ENCODE peak calls at places on chromosomes 6 and 20, in eight cellular contexts. K, V, U, B, Q, S, D and P are unnamed samples.

GRCh38 chr6:163415176-163415619 is 680 bp downstream of the QKI start:
- DNase-seq in U (peak; percentile 66), B (peak; percentile 91), D (no peak), V (no peak), Q (no peak), K (no peak), S (peak; percentile 62), P (no peak)

GRCh38 chr6:169527306-169527705 is 174.5 kb downstream of the WDR27 start:
- DNase-seq in S (no peak), Q (no peak), B (no peak), D (no peak), K (peak; percentile 70), U (no peak), V (no peak), P (peak; percentile 74)

GRCh38 chr6:119247504-119247903 is 102.1 kb downstream of the MAN1A1 start:
- DNase-seq in B (no peak), Q (no peak), D (no peak), V (no peak), U (no peak), S (no peak), K (no peak), P (no peak)

GRCh38 chr6:45756611-45757010 is 259.0 kb downstream of the CLIC5 start:
- DNase-seq in Q (no peak), D (no peak), K (no peak), B (no peak), V (no peak), U (no peak), S (no peak), P (no peak)

GRCh38 chr6:168369776-168370175 is 50.2 kb upstream of the DACT2 start:
- DNase-seq in V (no peak), U (peak; percentile 38), D (no peak), K (no peak), Q (no peak), B (peak; percentile 36), S (no peak), P (no peak)

GRCh38 chr20:63307538-63308217 is 14.7 kb downstream of the COL20A1 start:
- DNase-seq in V (no peak), K (no peak), Q (no peak), D (no peak), S (no peak), B (no peak), U (no peak), P (no peak)

GRCh38 chr6:29758761-29759160 is 35.5 kb downstream of the HLA-F start:
- DNase-seq in K (no peak), D (no peak), S (no peak), U (no peak), Q (no peak), B (no peak), V (no peak), P (no peak)

GRCh38 chr6:31836676-31837611 is 9.4 kb downstream of the HSPA1B start:
- DNase-seq in Q (no peak), K (peak; percentile 34), U (no peak), B (no peak), S (no peak), D (no peak), V (peak; percentile 62), P (peak; percentile 67)

GRCh38 chr6:146997062-146997461 is 207.2 kb upstream of the STXBP5 start:
- DNase-seq in S (no peak), D (no peak), K (peak; percentile 47), Q (no peak), U (no peak), B (no peak), V (no peak), P (peak; percentile 88)

GRCh38 chr6:56335733-56336132 is 88.4 kb upstream of the COL21A1 start:
- DNase-seq in U (no peak), B (no peak), V (no peak), D (peak; percentile 59), K (peak; percentile 84), Q (no peak), S (no peak), P (peak; percentile 97)

GRCh38 chr6:47109281-47109680 is 67.1 kb upstream of the ADGRF1 start:
- DNase-seq in U (no peak), S (no peak), K (peak; percentile 42), D (no peak), Q (no peak), B (no peak), V (no peak), P (no peak)

GRCh38 chr20:39025883-39026282 is 63.7 kb downstream of the DHX35 start:
- DNase-seq in V (no peak), K (no peak), B (no peak), S (no peak), D (no peak), Q (no peak), U (no peak), P (no peak)

GRCh38 chr20:44650777-44651493 is 564 bp downstream of the ADA start:
- DNase-seq in U (no peak), S (peak; percentile 80), D (no peak), Q (no peak), V (peak; percentile 40), B (peak; percentile 86), K (no peak), P (peak; percentile 44)

GRCh38 chr6:81790034-81790433 is 37.6 kb upstream of the TENT5A start:
- DNase-seq in B (no peak), V (no peak), K (no peak), U (no peak), Q (no peak), S (no peak), D (no peak), P (no peak)

GRCh38 chr6:111950661-111951426 is 77.6 kb upstream of the FYN start:
- DNase-seq in K (peak; percentile 40), D (no peak), V (no peak), Q (no peak), B (no peak), U (no peak), S (no peak), P (peak; percentile 59)

GRCh38 chr6:22657341-22657985 is 88.1 kb downstream of the HDGFL1 start:
- DNase-seq in V (no peak), B (no peak), S (no peak), Q (peak; percentile 56), K (peak; percentile 8), D (no peak), U (no peak), P (no peak)

DNA sequence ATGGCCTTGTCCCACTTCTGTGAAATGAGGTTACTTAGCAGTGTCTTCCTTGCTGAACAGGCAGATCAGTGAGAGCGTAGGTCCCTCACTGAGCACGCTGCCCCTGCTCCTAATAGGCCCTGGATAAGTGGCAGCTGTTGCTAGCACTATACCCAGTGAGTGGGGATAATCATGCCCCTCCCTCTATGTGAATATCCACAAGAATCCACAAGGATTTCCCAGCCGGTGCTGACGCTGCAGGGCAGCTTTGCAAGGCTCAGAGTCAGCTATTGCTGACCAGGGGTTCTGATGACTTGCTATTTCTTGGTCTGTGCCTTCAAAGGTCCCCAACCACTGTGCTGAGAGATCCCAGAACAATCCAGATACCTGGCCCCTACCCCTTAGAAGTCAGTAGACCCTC is 86.7 kb upstream of the MRPS10 start:
- DNase-seq in Q (no peak), S (no peak), B (no peak), K (no peak), U (no peak), V (no peak), D (no peak), P (no peak)
- H3K4me3 ChIP-seq in Q (no peak overlapping the region), S (no peak overlapping the region), B (no peak overlapping the region), K (no peak overlapping the region), U (no peak overlapping the region), V (no peak overlapping the region), D (no peak overlapping the region), P (no peak overlapping the region)

GRCh38 chr20:2691127-2691526 is 1.5 kb upstream of the EBF4 start:
- DNase-seq in D (no peak), K (no peak), B (no peak), S (no peak), V (no peak), Q (no peak), U (no peak), P (no peak)

GRCh38 chr20:2690718-2691117 is 1.9 kb upstream of the EBF4 start:
- DNase-seq in V (no peak), Q (no peak), S (no peak), K (no peak), B (no peak), U (no peak), D (no peak), P (no peak)

GRCh38 chr20:2692036-2692885 is at the start of gene EBF4:
- DNase-seq in U (peak; percentile 86), S (no peak), V (no peak), Q (no peak), D (no peak), K (no peak), B (peak; percentile 70), P (peak; percentile 15)

GRCh38 chr20:2692886-2693285 is 306 bp downstream of the EBF4 start:
- DNase-seq in V (no peak), B (peak; percentile 72), D (no peak), K (no peak), S (no peak), U (peak; percentile 54), Q (no peak), P (no peak)

GRCh38 chr20:2691663-2692035 is 931 bp upstream of the EBF4 start:
- DNase-seq in D (no peak), S (no peak), U (no peak), B (no peak), V (no peak), Q (no peak), K (no peak), P (no peak)
- H3K4me3 ChIP-seq in D (no peak overlapping the region), S (peak overlapping the region; percentile 60), U (peak overlapping the region; percentile 72), B (no peak overlapping the region), V (no peak overlapping the region), Q (peak overlapping the region; percentile 14), K (no peak overlapping the region), P (no peak overlapping the region)

DNA sequence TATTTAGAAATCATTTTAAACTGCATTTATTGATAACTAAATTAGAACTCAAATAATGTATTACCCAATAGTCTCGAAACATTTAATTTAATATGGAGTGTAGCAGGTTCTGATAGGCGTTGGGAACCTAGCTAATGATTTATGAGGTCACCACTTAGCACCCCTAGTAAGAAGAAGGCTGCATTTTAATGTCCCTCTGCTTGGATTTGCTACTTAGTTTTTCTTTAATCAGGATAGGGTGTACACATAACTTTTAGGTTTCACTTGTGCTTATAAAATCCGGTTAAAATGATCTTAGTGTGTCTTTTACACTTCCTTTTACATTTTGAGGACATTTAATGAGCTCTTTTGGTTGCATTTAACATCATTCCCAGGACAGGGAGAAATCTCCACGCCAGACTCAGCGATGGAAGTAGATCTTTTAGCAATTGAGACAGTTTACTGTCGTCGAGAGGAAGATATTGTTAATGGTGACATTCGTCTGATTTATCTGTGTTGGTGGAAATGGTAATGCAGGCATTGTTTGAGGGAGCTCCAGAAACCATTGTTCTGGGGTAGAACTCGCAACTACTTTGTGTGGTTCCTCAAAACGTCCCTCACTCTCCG is 5.6 kb downstream of the TFAP2A start:
- DNase-seq in S (no peak), B (no peak), Q (no peak), V (no peak), K (no peak), U (no peak), D (no peak), P (no peak)
- H3K4me3 ChIP-seq in S (no peak overlapping the region), B (no peak overlapping the region), Q (no peak overlapping the region), V (no peak overlapping the region), K (peak overlapping the region; percentile 68), U (no peak overlapping the region), D (no peak overlapping the region), P (no peak overlapping the region)

DNA sequence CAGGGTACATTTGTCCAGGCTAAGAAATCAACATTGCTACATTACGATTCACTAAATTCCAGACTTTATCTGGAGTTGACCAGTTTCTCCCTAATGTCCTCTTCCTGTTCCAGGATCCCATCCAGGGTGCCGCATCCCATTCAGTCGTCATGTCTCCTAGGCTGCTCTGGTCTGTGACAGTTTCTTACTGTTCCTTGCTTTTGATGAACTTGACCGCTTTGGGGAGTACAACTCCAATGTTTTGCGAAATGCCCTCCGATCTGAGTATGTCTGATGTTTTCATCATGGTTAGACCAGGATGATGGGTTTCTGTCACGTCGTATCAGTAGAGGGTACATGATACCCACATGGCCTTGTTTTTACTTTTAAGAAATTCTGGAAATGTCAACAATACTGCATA is 62.2 kb downstream of the CTCFL start:
- DNase-seq in B (peak; percentile 15), S (no peak), V (no peak), U (no peak), D (no peak), K (no peak), Q (no peak), P (no peak)
- H3K4me3 ChIP-seq in B (no peak overlapping the region), S (no peak overlapping the region), V (no peak overlapping the region), U (no peak overlapping the region), D (no peak overlapping the region), K (no peak overlapping the region), Q (no peak overlapping the region), P (no peak overlapping the region)